ENCODE peak calls at places on chromosomes 6 and 20, in five cellular contexts. N is NCI-H2029 treated with DMSO at 0.1 percent for 48 hours; E is activated CD4-positive, alpha-beta T cell treated with anti-CD3 and anti-CD28 coated beads, Interleukin-2, amount 50 U/mL, for 1 hour; Y is brain pericyte; S is NCI-H82. Z is an unnamed sample.

GRCh38 chr20:37392441-37393195 is 46.7 kb downstream of the SRC start:
- DNase-seq in Y (no peak), S (peak; percentile 62), N (no peak), E (no peak), Z (peak; percentile 55)

GRCh38 chr20:47389867-47390347 is 33.4 kb upstream of the ZMYND8 start:
- DNase-seq in N (no peak), E (no peak), S (no peak), Y (no peak), Z (no peak)

GRCh38 chr6:161584051-161584450 is 310.2 kb upstream of the AGPAT4 start:
- DNase-seq in Y (no peak), S (no peak), E (no peak), N (no peak), Z (no peak)

GRCh38 chr6:33000053-33000452 is 9.3 kb downstream of the HLA-DOA start:
- DNase-seq in Y (no peak), S (peak; percentile 59), E (no peak), N (no peak), Z (no peak)

GRCh38 chr6:143867236-143867635 is 3.0 kb downstream of the ZC2HC1B start:
- DNase-seq in S (no peak), E (no peak), N (no peak), Y (no peak), Z (peak; percentile 25)

GRCh38 chr20:41594514-41595322 is 23.5 kb downstream of the CHD6 start:
- DNase-seq in Y (no peak), E (no peak), S (no peak), N (no peak), Z (no peak)

GRCh38 chr6:146526192-146526591 is 17.4 kb upstream of the RAB32 start:
- DNase-seq in N (no peak), S (no peak), E (no peak), Y (no peak), Z (no peak)

GRCh38 chr20:51563597-51564332 is 21.2 kb upstream of the NFATC2 start:
- DNase-seq in N (peak; percentile 21), Y (peak; percentile 61), E (no peak), S (peak; percentile 49), Z (peak; percentile 70)

GRCh38 chr20:20226554-20226953 is 141.3 kb upstream of the INSM1 start:
- DNase-seq in S (no peak), N (no peak), Y (no peak), E (no peak), Z (no peak)

GRCh38 chr6:76422814-76423213 is 350.4 kb upstream of the IMPG1 start:
- DNase-seq in E (no peak), S (no peak), N (no peak), Y (no peak), Z (no peak)

GRCh38 chr20:51802170-51802745 is at the start of gene SALL4:
- DNase-seq in S (peak; percentile 99), N (no peak), Y (no peak), E (no peak), Z (peak; percentile 16)

GRCh38 chr20:58619847-58620431 is 31.1 kb upstream of the STX16 start:
- DNase-seq in N (no peak), Y (no peak), S (peak; percentile 35), E (no peak), Z (no peak)

GRCh38 chr6:7135755-7136154 is 28.0 kb downstream of the RREB1 start:
- DNase-seq in N (no peak), Y (no peak), S (peak; percentile 45), E (no peak), Z (no peak)

GRCh38 chr6:8329592-8329991 is 105.8 kb downstream of the SLC35B3 start:
- DNase-seq in N (no peak), Y (no peak), S (no peak), E (no peak), Z (no peak)

GRCh38 chr6:43113431-43114260 is 37.5 kb downstream of the PTK7 start:
- DNase-seq in S (no peak), E (no peak), Y (no peak), N (no peak), Z (no peak)